ENCODE peak calls at places on chromosomes 2 and 18, in four cellular contexts. P, W, M and G are unnamed samples.

GRCh38 chr2:186588940-186589732 is 720 bp upstream of the ITGAV start:
- DNase-seq in W (peak), P (peak), M (peak), G (no peak)

GRCh38 chr2:34261701-34262100 is 662.6 kb upstream of the FAM98A start:
- DNase-seq in W (no peak), P (no peak), M (no peak), G (no peak)

GRCh38 chr2:186546842-186547241 is 43.0 kb upstream of the ITGAV start:
- DNase-seq in W (no peak), M (peak), P (no peak), G (peak)

GRCh38 chr2:148999451-148999891 is 39.0 kb upstream of the LYPD6B start:
- DNase-seq in W (peak), M (no peak), P (no peak), G (no peak)

GRCh38 chr2:230674930-230675672 is 37.5 kb upstream of the CAB39 start:
- DNase-seq in W (no peak), P (no peak), M (no peak), G (no peak)

GRCh38 chr2:95074663-95075439 is 46.8 kb downstream of the MRPS5 start:
- DNase-seq in M (no peak), W (no peak), P (no peak), G (no peak)

GRCh38 chr2:100747551-100747950 is 72.4 kb upstream of the NPAS2 start:
- DNase-seq in W (no peak), M (peak), P (no peak), G (peak)

GRCh38 chr2:82652117-82652516 is 1807.0 kb downstream of the SUCLG1 start:
- DNase-seq in P (no peak), M (no peak), W (no peak), G (no peak)

GRCh38 chr2:28652217-28652616 is 99.4 kb upstream of the PPP1CB start:
- DNase-seq in W (no peak), M (peak), P (no peak), G (peak)

GRCh38 chr2:313991-314390 is 26.1 kb upstream of the ALKAL2 start:
- DNase-seq in W (no peak), M (no peak), P (no peak), G (no peak)

GRCh38 chr2:12302691-12303090 is 414.0 kb upstream of the TRIB2 start:
- DNase-seq in M (no peak), P (no peak), W (no peak), G (no peak)

DNA sequence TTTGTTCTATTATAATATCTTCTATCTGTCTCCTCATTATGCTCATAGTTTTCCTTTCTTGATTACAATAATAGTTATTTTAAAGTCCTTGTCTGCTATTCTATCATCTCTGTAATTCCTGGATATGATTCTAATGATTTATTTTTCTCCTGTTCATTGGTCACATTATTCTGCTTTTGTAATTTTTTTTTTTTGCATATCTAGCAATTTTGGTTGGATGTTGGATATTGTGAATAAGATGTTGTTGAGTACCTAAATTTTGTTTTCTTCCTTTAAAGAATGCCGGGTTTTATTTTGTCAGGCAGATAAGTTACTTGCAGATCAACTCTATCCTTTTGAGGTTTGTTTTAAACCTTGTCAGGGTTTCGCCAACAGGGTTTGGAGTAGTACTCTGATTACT is 25.2 kb downstream of the KATNAL2 start:
- DNase-seq in W (no peak), P (no peak), M (no peak), G (no peak)
- TF ChIP-seq EZH2 in W (no peak), P (no peak), M (no peak), G (no peak)

DNA sequence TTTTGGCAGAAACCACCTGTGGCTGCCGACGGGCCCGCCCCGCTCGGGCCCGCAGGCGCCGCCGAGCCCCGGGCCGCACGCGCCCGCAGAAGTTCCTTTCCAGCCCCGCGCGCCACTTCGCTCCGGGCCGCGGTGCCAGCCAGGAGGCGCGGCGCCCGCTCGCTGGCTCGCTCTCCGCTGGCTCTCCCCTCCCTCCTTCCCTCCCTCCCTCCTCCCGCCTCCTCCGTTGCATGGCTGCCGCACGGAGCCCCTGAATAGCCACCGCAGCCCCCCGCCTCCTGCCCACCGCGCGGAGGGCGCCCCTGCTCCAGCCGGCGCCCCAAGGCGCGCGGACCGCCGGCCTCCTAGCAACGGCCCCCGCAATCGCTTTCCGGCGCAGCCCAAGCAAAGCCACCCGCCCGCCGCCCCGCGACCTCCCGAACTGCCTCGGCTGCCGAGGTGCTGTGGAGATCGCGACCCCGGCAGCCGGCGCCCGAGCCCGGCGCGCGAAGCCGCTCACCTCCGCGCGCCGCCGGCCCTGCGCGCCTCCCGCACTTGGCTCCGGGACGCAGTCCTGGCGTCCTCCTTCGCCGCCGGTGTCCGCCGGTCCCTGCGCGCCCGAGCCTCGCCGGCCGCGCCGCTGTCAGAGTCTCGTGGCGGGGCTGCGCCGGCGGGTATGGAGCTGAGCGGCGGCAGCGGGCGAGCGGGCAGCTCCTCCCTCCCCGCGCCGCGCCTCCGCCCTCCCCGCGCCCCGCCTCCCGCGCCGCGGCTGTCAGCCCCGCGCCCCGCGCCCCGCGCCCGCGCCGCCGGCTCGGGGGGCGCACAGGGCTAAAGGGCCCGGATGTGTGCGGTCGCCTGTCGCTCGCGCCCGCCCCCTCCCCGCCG is at the start of gene ZBTB7C:
- DNase-seq in M (no peak), P (no peak), W (peak), G (no peak)
- TF ChIP-seq EZH2 in M (no peak), P (no peak), W (no peak), G (no peak)

GRCh38 chr2:120777787-120778186 is 42.1 kb downstream of the GLI2 start:
- DNase-seq in W (no peak), P (no peak), M (no peak), G (no peak)

GRCh38 chr2:120778244-120778643 is 42.6 kb downstream of the GLI2 start:
- DNase-seq in M (peak), W (no peak), P (no peak), G (peak)

GRCh38 chr2:120777170-120777751 is 41.6 kb downstream of the GLI2 start:
- DNase-seq in W (no peak), P (no peak), M (peak), G (no peak)

GRCh38 chr2:120780402-120780801 is 44.7 kb downstream of the GLI2 start:
- DNase-seq in W (no peak), P (no peak), M (no peak), G (no peak)

DNA sequence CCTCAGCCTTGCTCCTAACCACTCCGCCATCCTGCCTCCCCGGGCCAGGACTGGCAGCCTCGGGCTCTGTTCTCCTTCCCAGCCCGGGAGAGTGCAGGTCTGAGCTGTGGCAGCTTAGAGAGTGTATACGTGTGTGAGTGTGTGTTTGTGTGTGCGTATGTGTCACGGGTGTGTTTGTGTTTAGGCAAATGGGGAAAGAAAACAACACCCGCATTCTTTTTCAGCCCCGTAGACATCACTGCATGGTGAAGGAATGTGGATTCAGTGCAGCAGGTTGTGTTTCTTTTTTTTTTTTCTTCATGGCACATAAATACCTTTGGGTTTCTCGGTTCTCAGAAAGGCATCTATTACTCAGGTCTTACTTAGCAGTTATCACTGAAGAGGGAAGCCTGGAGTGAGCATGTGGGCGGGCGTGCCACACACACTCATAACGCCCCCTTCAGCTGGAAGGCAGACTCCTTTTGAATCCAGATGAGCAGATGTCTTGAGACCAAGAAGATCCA is 44.2 kb downstream of the GLI2 start:
- DNase-seq in P (no peak), W (peak), M (peak), G (peak)
- TF ChIP-seq EZH2 in P (no peak), W (no peak), M (no peak), G (no peak)

GRCh38 chr2:8676915-8677645 is 4.8 kb upstream of the ID2 start:
- DNase-seq in M (peak), P (no peak), W (peak), G (no peak)
- TF ChIP-seq EZH2 in M (no peak), P (no peak), W (no peak), G (no peak)